ENCODE peak calls at places on chromosomes 4 and X, in six cellular contexts. W is heart left ventricle, M is left ventricle myocardium inferior, O is dorsolateral prefrontal cortex, T is thoracic aorta, H is fibroblast of lung. Q is an unnamed sample.
A peak's percentile ranks its signal among the peaks of the same experiment; 100 is the strongest.

GRCh38 chr4:57318694-57319093 is 208.5 kb upstream of the IGFBP7 start:
- DNase-seq in W (no peak), M (no peak), O (no peak), T (no peak), H (no peak), Q (no peak)

GRCh38 chr4:120977435-120977997 is 55.0 kb upstream of the PRDM5 start:
- DNase-seq in W (no peak), M (no peak), O (no peak), T (no peak), H (peak; percentile 74), Q (no peak)

GRCh38 chr4:146329042-146329716 is 114.8 kb downstream of the REELD1 start:
- DNase-seq in W (no peak), M (no peak), O (no peak), T (no peak), H (peak; percentile 74), Q (no peak)

GRCh38 chr4:136336479-136336878 is 1195.8 kb downstream of the PCDH18 start:
- DNase-seq in W (no peak), M (no peak), O (no peak), T (no peak), H (no peak), Q (no peak)

GRCh38 chrX:69387559-69388487 is 116.3 kb upstream of the NALF2 start:
- DNase-seq in W (peak; percentile 22), M (peak; percentile 20), O (peak; percentile 20), T (no peak), H (peak; percentile 23), Q (peak; percentile 1)

GRCh38 chrX:22037225-22037624 is 5.1 kb downstream of the PHEX start:
- DNase-seq in W (no peak), M (no peak), O (no peak), T (no peak), H (no peak), Q (no peak)

GRCh38 chr4:165088366-165088765 is 24.3 kb downstream of the TMEM192 start:
- DNase-seq in W (no peak), M (no peak), O (no peak), T (no peak), H (no peak), Q (no peak)

GRCh38 chrX:108735680-108736508 is 469 bp downstream of the IRS4 start:
- DNase-seq in W (no peak), M (no peak), O (no peak), T (no peak), H (peak; percentile 1), Q (no peak)

GRCh38 chr4:159229164-159229563 is 126.3 kb downstream of the RAPGEF2 start:
- DNase-seq in W (no peak), M (no peak), O (no peak), T (no peak), H (peak; percentile 80), Q (no peak)

GRCh38 chrX:153646620-153647373 is at the start of gene DUSP9:
- DNase-seq in W (no peak), M (no peak), O (no peak), T (no peak), H (no peak), Q (no peak)

GRCh38 chr4:73391774-73392173 is 12.3 kb upstream of the ALB start:
- DNase-seq in W (no peak), M (no peak), O (no peak), T (no peak), H (no peak), Q (no peak)

GRCh38 chr4:182842991-182843390 is 74.2 kb downstream of the DCTD start:
- DNase-seq in W (no peak), M (no peak), O (no peak), T (no peak), H (no peak), Q (no peak)

GRCh38 chr4:86033171-86033570 is 326.7 kb downstream of the MAPK10 start:
- DNase-seq in W (peak; percentile 44), M (peak; percentile 36), O (peak; percentile 50), T (peak; percentile 13), H (peak; percentile 88), Q (no peak)

GRCh38 chrX:17846045-17846444 is 15.1 kb downstream of the RAI2 start:
- DNase-seq in W (no peak), M (no peak), O (peak; percentile 12), T (no peak), H (no peak), Q (no peak)

GRCh38 chrX:148271263-148271662 is 229.2 kb upstream of the AFF2 start:
- DNase-seq in W (no peak), M (no peak), O (no peak), T (no peak), H (no peak), Q (no peak)

GRCh38 chr4:83585982-83586508 is 50.1 kb downstream of the GPAT3 start:
- DNase-seq in W (no peak), M (no peak), O (no peak), T (no peak), H (no peak), Q (no peak)

GRCh38 chrX:109660756-109661155 is 35.8 kb upstream of the KCNE5 start:
- DNase-seq in W (no peak), M (no peak), O (no peak), T (no peak), H (peak; percentile 60), Q (no peak)

DNA sequence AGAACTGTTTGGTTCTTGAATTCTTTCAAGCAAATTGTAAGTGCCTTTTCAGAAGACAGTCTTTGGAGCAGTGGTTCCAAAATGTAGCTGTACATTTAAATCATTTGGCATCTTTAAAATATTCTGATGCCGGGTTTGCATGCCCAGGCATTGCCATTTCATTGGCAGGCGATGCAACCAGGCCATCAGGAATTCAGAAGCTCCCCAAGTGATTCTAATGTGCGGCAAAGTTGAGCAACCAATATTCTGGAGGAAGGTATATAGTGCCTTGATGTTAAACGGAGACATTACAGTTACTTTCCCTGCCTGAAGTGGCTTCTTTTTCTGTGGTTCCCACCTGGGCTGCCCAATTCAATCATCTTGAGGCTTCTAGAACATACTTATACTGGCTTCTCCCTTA is 68.8 kb upstream of the PGM2 start:
- DNase-seq in W (no peak), M (no peak), O (no peak), T (no peak), H (no peak), Q (no peak)
- H3K27ac ChIP-seq in W (no peak overlapping the region), M (peak overlapping the region; percentile 27), O (no peak overlapping the region), T (peak overlapping the region; percentile 45), H (no peak overlapping the region), Q (no peak overlapping the region)

DNA sequence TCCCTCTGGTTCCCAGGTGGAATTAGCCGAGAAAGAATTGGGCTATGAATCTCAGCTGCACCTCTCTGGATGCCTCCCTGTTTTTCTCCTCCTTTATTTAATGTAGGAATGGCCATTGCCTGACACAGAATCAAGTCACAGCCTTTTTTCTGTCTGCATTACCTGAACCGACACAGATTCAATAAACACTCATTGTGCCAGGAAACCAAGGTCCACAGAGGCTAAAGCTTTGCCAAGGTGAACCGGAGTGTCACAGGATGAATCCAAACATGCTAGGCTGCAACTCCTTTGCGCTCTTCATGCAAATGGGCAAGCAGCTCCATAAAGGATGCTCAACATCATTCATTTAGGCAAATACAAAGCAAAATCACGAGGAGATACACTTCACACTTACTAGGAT is 199.8 kb upstream of the AGTR2 start:
- DNase-seq in W (no peak), M (no peak), O (no peak), T (no peak), H (no peak), Q (no peak)
- H3K27me3 ChIP-seq in W (no peaks in the 10 kb centered on the region), M (no peaks in the 10 kb centered on the region), O (peaks cover 56% of the 10 kb centered on the region), T (no peaks in the 10 kb centered on the region), H (no peaks in the 10 kb centered on the region), Q (peaks cover 4% of the 10 kb centered on the region)

GRCh38 chrX:20527041-20527440 is 260.3 kb upstream of the RPS6KA3 start:
- DNase-seq in W (no peak), M (no peak), O (no peak), T (no peak), H (no peak), Q (no peak)

GRCh38 chrX:20529711-20530110 is 263.0 kb upstream of the RPS6KA3 start:
- DNase-seq in W (no peak), M (no peak), O (no peak), T (no peak), H (no peak), Q (no peak)

GRCh38 chrX:20527458-20528099 is 260.9 kb upstream of the RPS6KA3 start:
- DNase-seq in W (no peak), M (peak; percentile 24), O (peak; percentile 69), T (no peak), H (peak; percentile 43), Q (no peak)

GRCh38 chrX:20530319-20530979 is 263.7 kb upstream of the RPS6KA3 start:
- DNase-seq in W (peak; percentile 31), M (no peak), O (peak; percentile 77), T (no peak), H (peak; percentile 71), Q (peak; percentile 42)

DNA sequence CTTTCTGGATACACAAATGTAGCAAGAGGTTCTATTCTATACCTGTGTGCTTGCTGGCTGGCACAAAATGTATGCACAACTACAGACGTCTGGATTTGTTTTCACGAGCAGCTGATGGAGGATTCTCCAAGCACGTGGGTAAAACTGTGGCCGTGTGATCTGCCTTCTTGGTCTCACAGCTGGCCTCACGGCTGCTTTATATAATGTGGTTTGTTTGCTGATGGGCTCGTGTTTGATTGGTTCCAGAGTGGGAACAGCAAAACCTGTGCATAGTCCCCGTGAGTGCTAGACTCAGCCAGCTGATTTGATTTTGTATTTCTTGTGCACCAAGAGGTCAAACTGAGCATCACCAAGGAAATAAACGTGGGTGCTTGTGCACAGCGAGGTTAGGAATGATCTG is 262.6 kb upstream of the RPS6KA3 start:
- DNase-seq in W (no peak), M (no peak), O (no peak), T (no peak), H (no peak), Q (no peak)
- TF ChIP-seq CTCF in W (no peak), M (no peak), O (no peak), T (no peak), H (no peak), Q (no peak)

DNA sequence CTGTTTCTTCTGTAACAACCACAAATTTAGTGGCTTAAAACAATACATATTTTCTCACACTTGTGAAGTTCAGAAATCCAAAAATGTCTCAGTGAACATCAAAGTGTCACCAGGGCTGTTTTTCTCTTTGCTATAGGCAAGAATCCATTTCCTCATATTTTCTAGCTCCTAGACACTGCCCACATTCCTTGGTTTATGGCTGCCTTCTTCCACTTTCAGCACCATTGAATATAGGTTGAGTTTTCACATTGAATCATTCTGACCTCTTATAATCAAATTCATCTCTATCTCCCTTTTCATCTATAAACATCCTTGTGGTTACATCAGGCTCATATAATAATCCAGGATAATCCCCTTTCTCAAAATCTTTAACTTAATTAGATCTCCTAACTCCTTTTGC is 37.0 kb upstream of the TACR3 start:
- DNase-seq in W (no peak), M (no peak), O (no peak), T (no peak), H (no peak), Q (no peak)
- H3K27ac ChIP-seq in W (no peak overlapping the region), M (no peak overlapping the region), O (no peak overlapping the region), T (no peak overlapping the region), H (no peak overlapping the region), Q (no peak overlapping the region)

Q was measured in CD4-positive, alpha-beta T cell.